ENCODE peak calls at places on chromosomes 4 and X, in four cellular contexts. One of them, this sample, is unnamed.

GRCh38 chr4:112031712-112032328 is 113.4 kb upstream of the FAM241A start:
- DNase-seq in left ventricle myocardium inferior: no peak
- DNase-seq in psoas muscle: no peak
- DNase-seq in brain microvascular endothelial cell: peak
- DNase-seq in this sample: no peak

GRCh38 chrX:28988246-28988645 is 401.0 kb downstream of the IL1RAPL1 start:
- DNase-seq in brain microvascular endothelial cell: no peak
- DNase-seq in psoas muscle: no peak
- DNase-seq in left ventricle myocardium inferior: no peak
- DNase-seq in this sample: no peak

GRCh38 chr4:11367371-11367770 is 61.3 kb downstream of the HS3ST1 start:
- DNase-seq in psoas muscle: peak
- DNase-seq in brain microvascular endothelial cell: peak
- DNase-seq in left ventricle myocardium inferior: peak
- DNase-seq in this sample: no peak

GRCh38 chr4:178192611-178193010 is 750.4 kb upstream of the AGA start:
- DNase-seq in brain microvascular endothelial cell: no peak
- DNase-seq in left ventricle myocardium inferior: no peak
- DNase-seq in psoas muscle: no peak
- DNase-seq in this sample: no peak

GRCh38 chr4:53786632-53787031 is 195.3 kb upstream of the LNX1 start:
- DNase-seq in left ventricle myocardium inferior: no peak
- DNase-seq in brain microvascular endothelial cell: no peak
- DNase-seq in psoas muscle: no peak
- DNase-seq in this sample: no peak

GRCh38 chrX:45449982-45450381 is 249.3 kb upstream of the DIPK2B start:
- DNase-seq in brain microvascular endothelial cell: no peak
- DNase-seq in psoas muscle: no peak
- DNase-seq in left ventricle myocardium inferior: no peak
- DNase-seq in this sample: peak

GRCh38 chr4:165150545-165150944 is 37.9 kb upstream of the TMEM192 start:
- DNase-seq in brain microvascular endothelial cell: no peak
- DNase-seq in psoas muscle: no peak
- DNase-seq in left ventricle myocardium inferior: no peak
- DNase-seq in this sample: no peak

GRCh38 chr4:113050361-113050760 is 908 bp downstream of the ANK2 start:
- DNase-seq in psoas muscle: no peak
- DNase-seq in left ventricle myocardium inferior: no peak
- DNase-seq in brain microvascular endothelial cell: no peak
- DNase-seq in this sample: no peak

GRCh38 chr4:7905461-7905915 is 34.2 kb downstream of the AFAP1 start:
- DNase-seq in brain microvascular endothelial cell: no peak
- DNase-seq in psoas muscle: no peak
- DNase-seq in left ventricle myocardium inferior: no peak
- DNase-seq in this sample: no peak

GRCh38 chr4:84594724-84595123 is 11.8 kb downstream of the CDS1 start:
- DNase-seq in left ventricle myocardium inferior: no peak
- DNase-seq in brain microvascular endothelial cell: no peak
- DNase-seq in psoas muscle: no peak
- DNase-seq in this sample: no peak

GRCh38 chr4:13396161-13396560 is 88.0 kb downstream of the RAB28 start:
- DNase-seq in psoas muscle: no peak
- DNase-seq in brain microvascular endothelial cell: no peak
- DNase-seq in left ventricle myocardium inferior: no peak
- DNase-seq in this sample: no peak

GRCh38 chrX:52574416-52575275 is 57.8 kb upstream of the XAGE1B start:
- DNase-seq in brain microvascular endothelial cell: peak
- DNase-seq in left ventricle myocardium inferior: no peak
- DNase-seq in psoas muscle: no peak
- DNase-seq in this sample: no peak

GRCh38 chrX:110003167-110004156 is 548 bp downstream of the TMEM164 start:
- DNase-seq in brain microvascular endothelial cell: no peak
- DNase-seq in left ventricle myocardium inferior: peak
- DNase-seq in psoas muscle: peak
- DNase-seq in this sample: no peak

GRCh38 chrX:110006826-110007375 is 4.0 kb downstream of the TMEM164 start:
- DNase-seq in psoas muscle: no peak
- DNase-seq in left ventricle myocardium inferior: no peak
- DNase-seq in brain microvascular endothelial cell: no peak
- DNase-seq in this sample: no peak

GRCh38 chrX:110004210-110004609 is 1.3 kb downstream of the TMEM164 start:
- DNase-seq in left ventricle myocardium inferior: no peak
- DNase-seq in psoas muscle: peak
- DNase-seq in brain microvascular endothelial cell: no peak
- DNase-seq in this sample: no peak

GRCh38 chrX:110006161-110006560 is 3.2 kb downstream of the TMEM164 start:
- DNase-seq in psoas muscle: no peak
- DNase-seq in brain microvascular endothelial cell: no peak
- DNase-seq in left ventricle myocardium inferior: no peak
- DNase-seq in this sample: no peak

DNA sequence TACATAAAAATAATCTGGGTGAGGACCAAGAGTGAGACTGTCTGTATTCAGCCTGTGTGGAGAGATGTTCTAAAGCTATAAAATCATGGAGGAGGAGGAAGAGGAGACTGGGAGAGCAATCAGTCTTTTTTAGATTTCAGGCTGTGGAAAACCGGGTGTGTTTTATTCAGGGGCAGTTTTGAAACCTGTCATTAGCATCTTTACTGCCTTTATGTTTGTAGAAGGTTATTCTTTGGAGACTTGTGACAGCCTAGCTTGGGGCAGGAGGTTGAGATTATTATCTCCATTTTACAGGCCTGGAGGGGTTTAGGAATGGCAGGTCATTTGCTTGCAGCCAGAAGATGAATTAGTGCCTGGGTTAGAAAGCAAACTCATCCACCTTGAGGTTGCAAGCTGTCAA is 2.1 kb downstream of the TMEM164 start:
- DNase-seq in psoas muscle: no peak
- DNase-seq in left ventricle myocardium inferior: no peak
- DNase-seq in brain microvascular endothelial cell: no peak
- DNase-seq in this sample: no peak
- H3K27ac ChIP-seq in psoas muscle: peak
- H3K27ac ChIP-seq in left ventricle myocardium inferior: peak
- H3K27ac ChIP-seq in brain microvascular endothelial cell: no peak
- H3K27ac ChIP-seq in this sample: no peak

GRCh38 chr4:128355301-128355700 is 67.7 kb upstream of the PGRMC2 start:
- DNase-seq in psoas muscle: no peak
- DNase-seq in left ventricle myocardium inferior: peak
- DNase-seq in brain microvascular endothelial cell: no peak
- DNase-seq in this sample: no peak
- H3K27ac ChIP-seq in psoas muscle: no peak
- H3K27ac ChIP-seq in left ventricle myocardium inferior: peak
- H3K27ac ChIP-seq in brain microvascular endothelial cell: peak
- H3K27ac ChIP-seq in this sample: peak

DNA sequence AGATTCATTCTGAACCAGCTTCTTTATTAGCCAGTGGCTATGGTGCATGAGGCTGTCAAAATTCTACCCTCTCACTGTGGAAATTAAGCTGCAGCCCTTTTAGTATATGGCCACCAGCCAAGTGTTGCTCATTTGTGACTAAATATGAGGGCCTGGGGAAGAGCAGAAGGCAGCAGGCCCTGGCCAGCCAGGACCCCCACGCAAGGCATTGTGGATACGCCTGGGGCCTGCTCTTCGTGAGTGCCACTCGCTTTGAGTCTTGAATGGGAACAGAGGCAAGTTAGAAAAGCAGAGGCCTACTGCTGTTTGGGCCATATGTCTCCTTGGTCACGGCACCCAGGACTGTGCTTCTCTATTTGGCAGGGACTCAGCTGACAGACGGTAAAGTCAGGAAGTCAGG is 10.9 kb downstream of the RTL5 start:
- DNase-seq in brain microvascular endothelial cell: no peak
- DNase-seq in left ventricle myocardium inferior: no peak
- DNase-seq in psoas muscle: no peak
- DNase-seq in this sample: no peak
- H3K27ac ChIP-seq in brain microvascular endothelial cell: no peak
- H3K27ac ChIP-seq in left ventricle myocardium inferior: peak
- H3K27ac ChIP-seq in psoas muscle: no peak
- H3K27ac ChIP-seq in this sample: no peak

GRCh38 chrX:100645106-100645505 is 1.1 kb downstream of the SRPX2 start:
- DNase-seq in psoas muscle: no peak
- DNase-seq in left ventricle myocardium inferior: no peak
- DNase-seq in brain microvascular endothelial cell: no peak
- DNase-seq in this sample: no peak
- H3K27ac ChIP-seq in psoas muscle: no peak
- H3K27ac ChIP-seq in left ventricle myocardium inferior: peak
- H3K27ac ChIP-seq in brain microvascular endothelial cell: peak
- H3K27ac ChIP-seq in this sample: peak

DNA sequence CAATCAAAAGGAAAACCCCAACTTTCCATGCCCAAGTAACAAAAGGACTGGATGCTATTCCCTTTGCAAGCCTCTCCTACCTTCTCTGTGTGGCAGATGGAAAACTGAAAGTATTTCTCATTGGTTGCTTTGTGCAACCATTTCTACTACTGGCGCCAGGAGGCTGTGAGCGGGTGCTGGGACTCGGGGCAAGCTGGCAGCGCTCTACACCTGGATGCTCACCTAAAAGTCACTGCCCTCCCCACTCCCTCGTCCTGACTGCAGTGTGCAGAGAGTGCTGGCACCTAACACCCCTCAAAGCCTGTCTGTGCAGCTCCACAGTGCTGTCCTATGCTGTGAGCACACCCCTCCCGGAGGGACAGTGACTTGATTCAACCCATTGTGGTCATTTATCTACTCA is 54.2 kb upstream of the STS start:
- DNase-seq in left ventricle myocardium inferior: no peak
- DNase-seq in psoas muscle: no peak
- DNase-seq in brain microvascular endothelial cell: no peak
- DNase-seq in this sample: no peak
- H3K27ac ChIP-seq in left ventricle myocardium inferior: no peak
- H3K27ac ChIP-seq in psoas muscle: no peak
- H3K27ac ChIP-seq in brain microvascular endothelial cell: no peak
- H3K27ac ChIP-seq in this sample: no peak

DNA sequence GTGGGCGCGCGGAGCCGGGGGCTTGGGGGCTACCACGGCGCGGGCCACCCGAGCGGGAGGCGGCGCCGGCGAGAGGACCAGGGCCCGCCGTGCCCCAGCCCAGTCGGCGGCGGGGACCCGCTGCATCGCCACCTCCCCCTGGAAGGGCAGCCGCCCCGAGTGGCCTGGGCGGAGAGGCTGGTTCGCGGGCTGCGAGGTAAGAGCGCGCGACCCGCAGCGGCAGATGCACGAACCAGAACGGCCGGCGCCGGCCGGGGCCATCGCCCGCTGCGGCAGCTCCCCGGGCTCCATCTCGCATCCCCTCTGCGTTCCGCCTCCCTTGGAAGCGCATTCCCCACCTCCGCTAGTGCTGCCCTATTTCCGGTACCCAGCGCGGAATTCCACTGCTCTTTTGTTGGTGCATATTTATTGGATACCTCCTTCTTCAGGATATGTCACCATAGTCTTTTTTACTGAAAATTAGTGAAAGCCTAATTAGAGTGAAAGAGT is 742 bp downstream of the PKD2 start:
- DNase-seq in psoas muscle: peak
- DNase-seq in brain microvascular endothelial cell: peak
- DNase-seq in left ventricle myocardium inferior: peak
- DNase-seq in this sample: no peak
- H3K27ac ChIP-seq in psoas muscle: peak
- H3K27ac ChIP-seq in brain microvascular endothelial cell: peak
- H3K27ac ChIP-seq in left ventricle myocardium inferior: peak
- H3K27ac ChIP-seq in this sample: peak

This sample was measured in epithelial cell of prostate.